ENCODE peak calls at places on chromosomes 12 and 14, in five cellular contexts. W, O, I, E and S are unnamed samples.

GRCh38 chr12:77577756-77578155 is 252.9 kb upstream of the NAV3 start:
- DNase-seq in E (no peak), W (no peak), O (no peak), I (no peak), S (no peak)

GRCh38 chr14:53845813-53846693 is 110.6 kb downstream of the BMP4 start:
- DNase-seq in E (no peak), O (peak), I (no peak), W (no peak), S (peak)

GRCh38 chr14:105980224-105980623 is 453.8 kb downstream of the TMEM121 start:
- DNase-seq in W (no peak), E (no peak), I (no peak), O (no peak), S (no peak)

GRCh38 chr14:101875041-101875725 is 89.2 kb upstream of the DYNC1H1 start:
- DNase-seq in O (no peak), E (no peak), W (no peak), I (no peak), S (no peak)

GRCh38 chr12:99119449-99119848 is 474.4 kb downstream of the APAF1 start:
- DNase-seq in I (no peak), W (no peak), O (no peak), E (no peak), S (no peak)

GRCh38 chr14:61184117-61184516 is 97.0 kb downstream of the TMEM30B start:
- DNase-seq in E (no peak), I (no peak), O (no peak), W (no peak), S (no peak)

GRCh38 chr14:69004731-69005431 is 25.8 kb upstream of the ACTN1 start:
- DNase-seq in I (no peak), O (no peak), W (no peak), E (no peak), S (no peak)

GRCh38 chr14:101495284-101495683 is 66.0 kb upstream of the DIO3 start:
- DNase-seq in E (no peak), W (no peak), I (no peak), O (no peak), S (no peak)

GRCh38 chr14:61365667-61366194 is 44.4 kb downstream of the PRKCH start:
- DNase-seq in I (no peak), W (no peak), E (no peak), O (no peak), S (no peak)

GRCh38 chr12:91383106-91383505 is 200.5 kb upstream of the DCN start:
- DNase-seq in O (no peak), E (no peak), W (no peak), I (no peak), S (no peak)

GRCh38 chr14:22598896-22599244 is 770 bp downstream of the ABHD4 start:
- DNase-seq in W (no peak), O (peak), E (no peak), I (peak), S (peak)

GRCh38 chr12:4564819-4565218 is 2.8 kb downstream of the DYRK4 start:
- DNase-seq in O (no peak), W (peak), I (no peak), E (no peak), S (no peak)

GRCh38 chr12:131850856-131851559 is 22.8 kb downstream of the MMP17 start:
- DNase-seq in E (no peak), W (no peak), I (no peak), O (no peak), S (no peak)

GRCh38 chr12:57171668-57172067 is 24.2 kb upstream of the LRP1-AS start:
- DNase-seq in I (no peak), E (no peak), O (no peak), W (no peak), S (no peak)

GRCh38 chr12:79217306-79217705 is 352.7 kb downstream of the SYT1 start:
- DNase-seq in O (no peak), W (no peak), E (no peak), I (no peak), S (no peak)

GRCh38 chr12:113208041-113208934 is 13.0 kb upstream of the TPCN1 start:
- DNase-seq in E (no peak), W (peak), I (peak), O (no peak), S (no peak)

GRCh38 chr14:44462372-44462771 is 44.7 kb downstream of the FSCB start:
- DNase-seq in W (no peak), I (no peak), O (no peak), E (no peak), S (no peak)

GRCh38 chr14:44461811-44462210 is 45.3 kb downstream of the FSCB start:
- DNase-seq in I (no peak), E (no peak), W (no peak), O (no peak), S (no peak)

GRCh38 chr14:44463386-44464004 is 43.6 kb downstream of the FSCB start:
- DNase-seq in W (no peak), O (no peak), E (no peak), I (no peak), S (no peak)
- TF ChIP-seq ZNF274 in W (no peak), O (no peak), E (no peak), I (no peak), S (no peak)

GRCh38 chr12:39239484-39240143 is 203.3 kb downstream of the KIF21A start:
- DNase-seq in E (no peak), I (no peak), W (no peak), O (no peak), S (no peak)
- H2AFZ ChIP-seq in E (peak), I (no peak), W (no peak), O (no peak), S (no peak)

DNA sequence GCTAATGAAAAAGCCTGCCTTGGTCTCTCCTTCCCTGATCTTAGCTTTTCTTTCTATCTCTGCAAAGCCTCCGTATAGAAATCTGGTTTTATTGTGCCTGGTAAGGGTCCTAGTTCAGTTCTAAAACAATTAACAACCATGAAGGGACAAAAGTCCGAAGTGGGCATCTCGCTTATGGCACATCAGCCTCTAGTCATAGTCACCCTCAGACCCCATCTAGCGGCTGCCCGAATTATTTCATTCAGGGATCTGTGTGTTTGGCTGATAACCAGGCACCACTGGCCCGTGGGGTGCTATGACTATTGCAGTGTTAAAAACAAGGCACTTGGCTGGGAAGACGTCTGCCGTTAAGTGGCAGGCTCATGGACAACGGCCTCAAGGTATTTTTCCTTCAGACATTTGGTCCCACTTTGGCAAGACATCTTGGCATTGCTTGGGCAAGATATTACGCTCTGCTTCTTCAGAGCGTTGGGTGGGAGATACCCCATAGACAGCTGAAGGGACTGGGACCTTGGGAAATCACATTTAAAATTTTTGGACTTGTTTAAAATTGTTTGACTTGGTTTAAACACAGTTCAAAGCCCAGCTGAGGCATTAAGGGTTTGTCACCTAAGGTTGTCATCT is 87.1 kb downstream of the SINHCAF start:
- DNase-seq in W (peak), O (peak), E (peak), I (peak), S (peak)
- TF ChIP-seq ZNF274 in W (no peak), O (no peak), E (no peak), I (no peak), S (no peak)

GRCh38 chr12:108827941-108828340 is 29.4 kb downstream of the SSH1 start:
- DNase-seq in O (no peak), W (no peak), I (no peak), E (no peak), S (no peak)
- H2AFZ ChIP-seq in O (no peak), W (no peak), I (no peak), E (no peak), S (no peak)

GRCh38 chr14:71651228-71651627 is 281.0 kb upstream of the RGS6 start:
- DNase-seq in O (no peak), E (no peak), W (no peak), I (no peak), S (no peak)
- TF ChIP-seq ZNF274 in O (no peak), E (no peak), W (no peak), I (no peak), S (no peak)

GRCh38 chr12:102426599-102427541 is 53.5 kb downstream of the IGF1 start:
- DNase-seq in I (no peak), W (no peak), O (no peak), E (no peak), S (no peak)

GRCh38 chr12:102429755-102430154 is 50.6 kb downstream of the IGF1 start:
- DNase-seq in I (peak), W (no peak), E (no peak), O (no peak), S (no peak)

GRCh38 chr12:102425109-102426009 is 55.0 kb downstream of the IGF1 start:
- DNase-seq in O (no peak), I (peak), E (no peak), W (no peak), S (no peak)

GRCh38 chr12:102429211-102429610 is 51.2 kb downstream of the IGF1 start:
- DNase-seq in W (no peak), E (no peak), I (no peak), O (no peak), S (no peak)

DNA sequence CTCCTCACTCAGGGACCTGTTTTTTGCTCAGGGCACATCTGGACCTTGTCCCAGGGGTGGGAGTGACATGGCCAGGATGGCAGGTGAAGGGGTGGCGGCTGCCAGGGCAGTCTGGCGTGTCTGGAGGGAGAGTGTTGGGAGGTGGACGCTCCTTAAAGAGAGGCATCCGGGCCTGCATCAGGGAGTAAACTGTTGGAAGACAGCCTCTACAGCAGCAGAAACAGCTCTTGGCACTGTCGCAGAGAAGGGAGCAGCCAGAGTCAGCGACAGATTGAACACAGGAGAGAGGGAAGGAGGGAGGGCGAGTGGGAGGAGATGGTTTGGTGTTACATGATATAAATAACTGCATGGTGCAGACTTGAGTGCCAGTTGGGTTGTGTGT is 52.8 kb downstream of the IGF1 start:
- DNase-seq in W (no peak), O (no peak), E (no peak), I (peak), S (no peak)
- H2AFZ ChIP-seq in W (no peak), O (no peak), E (no peak), I (peak), S (no peak)

DNA sequence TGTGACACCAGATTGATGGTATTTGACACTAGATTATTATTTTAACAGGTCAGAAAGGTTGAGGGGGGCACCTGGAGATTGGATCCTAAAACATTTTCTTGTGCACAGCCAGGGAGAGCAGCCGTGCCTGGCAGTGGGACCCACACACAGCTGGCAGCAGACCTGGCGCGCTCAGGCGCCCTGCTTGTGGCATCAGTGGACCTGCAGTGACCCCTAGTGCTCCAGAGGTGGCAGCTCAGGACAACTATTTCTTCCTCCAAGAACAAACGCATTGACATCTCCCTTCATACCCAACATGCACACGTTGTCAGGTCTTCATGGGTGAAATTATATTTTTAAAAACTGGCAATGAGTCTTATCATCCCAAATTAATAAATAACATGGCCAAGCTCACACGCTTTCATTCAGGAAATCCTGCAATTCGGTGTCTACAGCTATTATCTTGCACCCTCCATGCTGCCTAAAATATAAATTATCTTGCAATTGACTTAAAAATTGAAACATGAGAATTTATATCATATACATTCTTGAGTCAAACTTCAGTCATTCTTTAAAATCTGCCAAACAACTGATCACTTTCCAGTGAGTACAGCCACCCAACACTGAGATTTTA is 7.7 kb upstream of the TMEM132D start:
- DNase-seq in I (peak), E (peak), O (peak), W (no peak), S (no peak)
- TF ChIP-seq ZNF274 in I (no peak), E (no peak), O (no peak), W (no peak), S (no peak)